ENCODE peak calls at places on chromosomes 2 and 18, in eight cellular contexts. T, V, H, R, M, K, B and U are unnamed samples.

GRCh38 chr2:237306083-237306786 is 107.7 kb downstream of the COL6A3 start:
- DNase-seq in T (no peak), V (no peak), H (no peak), R (no peak), M (no peak), K (no peak), B (no peak), U (no peak)

GRCh38 chr2:175847128-175847527 is 154.9 kb downstream of the LNPK start:
- DNase-seq in T (no peak), V (no peak), H (no peak), R (no peak), M (peak), K (no peak), B (no peak), U (no peak)

GRCh38 chr2:54512663-54513363 is 56.7 kb downstream of the SPTBN1 start:
- DNase-seq in T (no peak), V (no peak), H (no peak), R (no peak), M (no peak), K (no peak), B (no peak), U (no peak)

GRCh38 chr2:105179469-105180372 is 61.8 kb upstream of the GPR45 start:
- DNase-seq in T (peak), V (no peak), H (no peak), R (no peak), M (no peak), K (no peak), B (no peak), U (peak)

GRCh38 chr2:24833821-24834732 is 40.9 kb downstream of the CENPO start:
- DNase-seq in T (no peak), V (no peak), H (no peak), R (no peak), M (no peak), K (no peak), B (no peak), U (no peak)

GRCh38 chr2:75632091-75632704 is 14.4 kb upstream of the MRPL19 start:
- DNase-seq in T (no peak), V (no peak), H (no peak), R (no peak), M (no peak), K (no peak), B (no peak), U (no peak)

GRCh38 chr2:179538406-179538805 is 273.8 kb upstream of the SESTD1 start:
- DNase-seq in T (peak), V (no peak), H (no peak), R (no peak), M (no peak), K (no peak), B (no peak), U (no peak)

GRCh38 chr18:49768051-49768391 is 45.3 kb downstream of the ACAA2 start:
- DNase-seq in T (peak), V (no peak), H (peak), R (no peak), M (no peak), K (no peak), B (peak), U (no peak)

GRCh38 chr2:159202568-159203071 is 83.9 kb downstream of the WDSUB1 start:
- DNase-seq in T (peak), V (no peak), H (peak), R (no peak), M (no peak), K (no peak), B (no peak), U (peak)

GRCh38 chr2:200943527-200944120 is 19.8 kb downstream of the ORC2 start:
- DNase-seq in T (no peak), V (no peak), H (no peak), R (no peak), M (no peak), K (no peak), B (no peak), U (no peak)

GRCh38 chr2:240582781-240583180 is 3.8 kb upstream of the CAPN10 start:
- DNase-seq in T (no peak), V (no peak), H (no peak), R (no peak), M (no peak), K (no peak), B (no peak), U (no peak)

GRCh38 chr2:23603156-23603555 is 218.2 kb downstream of the KLHL29 start:
- DNase-seq in T (no peak), V (no peak), H (no peak), R (no peak), M (no peak), K (no peak), B (no peak), U (no peak)

GRCh38 chr2:170651603-170652002 is 63.5 kb upstream of the SP5 start:
- DNase-seq in T (no peak), V (peak), H (no peak), R (peak), M (no peak), K (no peak), B (no peak), U (no peak)

GRCh38 chr2:63058742-63059433 is 8.3 kb downstream of the OTX1 start:
- DNase-seq in T (peak), V (no peak), H (no peak), R (no peak), M (no peak), K (no peak), B (no peak), U (no peak)

GRCh38 chr2:120243211-120243610 is 9.4 kb upstream of the RALB start:
- DNase-seq in T (no peak), V (no peak), H (no peak), R (no peak), M (peak), K (no peak), B (no peak), U (no peak)

GRCh38 chr18:47150824-47151366 is 595 bp upstream of the HDHD2 start:
- DNase-seq in T (no peak), V (no peak), H (no peak), R (no peak), M (peak), K (no peak), B (no peak), U (peak)

GRCh38 chr2:189709761-189710160 is 35.3 kb downstream of the ANKAR start:
- DNase-seq in T (no peak), V (no peak), H (no peak), R (no peak), M (no peak), K (no peak), B (no peak), U (peak)

GRCh38 chr2:12005886-12006681 is 259.7 kb downstream of the LPIN1 start:
- DNase-seq in T (no peak), V (peak), H (no peak), R (peak), M (no peak), K (peak), B (peak), U (no peak)

GRCh38 chr2:232530626-232531260 is 4.8 kb downstream of the CHRND start:
- DNase-seq in T (no peak), V (no peak), H (peak), R (no peak), M (no peak), K (no peak), B (peak), U (no peak)

GRCh38 chr2:136376798-136377211 is 258.9 kb upstream of the CXCR4 start:
- DNase-seq in T (no peak), V (no peak), H (no peak), R (no peak), M (no peak), K (no peak), B (no peak), U (no peak)

GRCh38 chr2:67633212-67633856 is 236.2 kb downstream of the ETAA1 start:
- DNase-seq in T (no peak), V (no peak), H (no peak), R (no peak), M (no peak), K (no peak), B (no peak), U (no peak)

GRCh38 chr2:134737671-134738070 is 18.9 kb upstream of the TMEM163 start:
- DNase-seq in T (no peak), V (no peak), H (no peak), R (no peak), M (no peak), K (no peak), B (no peak), U (no peak)

GRCh38 chr2:107091163-107091864 is 205.3 kb upstream of the ST6GAL2 start:
- DNase-seq in T (no peak), V (no peak), H (no peak), R (no peak), M (no peak), K (no peak), B (no peak), U (no peak)

GRCh38 chr18:26312196-26312595 is 86.0 kb downstream of the TAF4B start:
- DNase-seq in T (no peak), V (no peak), H (no peak), R (no peak), M (no peak), K (no peak), B (no peak), U (no peak)

GRCh38 chr18:6819332-6819731 is 89.8 kb downstream of the ARHGAP28 start:
- DNase-seq in T (no peak), V (no peak), H (no peak), R (no peak), M (no peak), K (no peak), B (no peak), U (no peak)

GRCh38 chr2:70733428-70734185 is 34.4 kb downstream of the ADD2 start:
- DNase-seq in T (no peak), V (no peak), H (no peak), R (no peak), M (no peak), K (no peak), B (no peak), U (no peak)

GRCh38 chr2:207352978-207353377 is 176.8 kb upstream of the CREB1 start:
- DNase-seq in T (no peak), V (peak), H (no peak), R (no peak), M (no peak), K (peak), B (no peak), U (peak)

GRCh38 chr2:113021312-113021711 is 16.1 kb downstream of the IL36A start:
- DNase-seq in T (no peak), V (no peak), H (no peak), R (no peak), M (no peak), K (no peak), B (no peak), U (no peak)

GRCh38 chr2:182652326-182652725 is 63.7 kb upstream of the DNAJC10 start:
- DNase-seq in T (no peak), V (no peak), H (no peak), R (peak), M (no peak), K (peak), B (no peak), U (no peak)

GRCh38 chr2:64750817-64751285 is 97.1 kb upstream of the SERTAD2 start:
- DNase-seq in T (peak), V (peak), H (peak), R (peak), M (peak), K (peak), B (peak), U (peak)

GRCh38 chr2:8583400-8584173 is 98.3 kb upstream of the ID2 start:
- DNase-seq in T (peak), V (peak), H (peak), R (peak), M (no peak), K (peak), B (peak), U (peak)

GRCh38 chr18:57942493-57942892 is 101.5 kb upstream of the NEDD4L start:
- DNase-seq in T (no peak), V (no peak), H (no peak), R (no peak), M (no peak), K (no peak), B (no peak), U (no peak)

GRCh38 chr2:121534007-121534406 is 3.3 kb downstream of the RNU4ATAC start:
- DNase-seq in T (no peak), V (no peak), H (no peak), R (no peak), M (no peak), K (no peak), B (no peak), U (no peak)

GRCh38 chr18:55988537-55988936 is 400.5 kb upstream of the TCF4 start:
- DNase-seq in T (peak), V (no peak), H (no peak), R (no peak), M (no peak), K (no peak), B (no peak), U (no peak)